ENCODE peak calls at places on chromosomes 6 and 20, in seven cellular contexts. S, Y, K, U, P, W and C are unnamed samples.

GRCh38 chr6:106511274-106512047 is 117.8 kb downstream of the RTN4IP1 start:
- DNase-seq in S (peak), Y (peak), K (peak), U (no peak), P (peak), W (peak), C (peak)

GRCh38 chr6:136873733-136874132 is 48.4 kb upstream of the SLC35D3 start:
- DNase-seq in S (no peak), Y (no peak), K (no peak), U (no peak), P (no peak), W (no peak), C (peak)

GRCh38 chr20:35271073-35271882 is 6.6 kb downstream of the MMP24OS start:
- DNase-seq in S (no peak), Y (no peak), K (no peak), U (no peak), P (no peak), W (no peak), C (no peak)

GRCh38 chr20:50421356-50422340 is 88.5 kb upstream of the PTPN1 start:
- DNase-seq in S (no peak), Y (no peak), K (no peak), U (no peak), P (no peak), W (no peak), C (no peak)

GRCh38 chr6:14458669-14459266 is 341.2 kb downstream of the CD83 start:
- DNase-seq in S (peak), Y (no peak), K (peak), U (no peak), P (no peak), W (no peak), C (peak)

GRCh38 chr20:1945134-1945618 is 48.7 kb downstream of the PDYN start:
- DNase-seq in S (no peak), Y (no peak), K (no peak), U (no peak), P (no peak), W (no peak), C (no peak)

GRCh38 chr20:43863330-43863729 is 51.3 kb upstream of the TOX2 start:
- DNase-seq in S (no peak), Y (no peak), K (no peak), U (no peak), P (no peak), W (no peak), C (no peak)

GRCh38 chr6:51161752-51162151 is 343.1 kb downstream of the TFAP2B start:
- DNase-seq in S (no peak), Y (no peak), K (no peak), U (no peak), P (no peak), W (no peak), C (no peak)

GRCh38 chr6:161359617-161359945 is 85.7 kb upstream of the AGPAT4 start:
- DNase-seq in S (no peak), Y (no peak), K (no peak), U (no peak), P (no peak), W (no peak), C (no peak)

GRCh38 chr6:108806669-108807068 is 41.6 kb upstream of the ARMC2 start:
- DNase-seq in S (no peak), Y (no peak), K (peak), U (no peak), P (no peak), W (no peak), C (no peak)

GRCh38 chr20:51696304-51697118 is 71.7 kb downstream of the ATP9A start:
- DNase-seq in S (no peak), Y (no peak), K (peak), U (no peak), P (no peak), W (no peak), C (peak)

GRCh38 chr6:156058356-156058755 is 602.7 kb upstream of the NOX3 start:
- DNase-seq in S (no peak), Y (no peak), K (no peak), U (no peak), P (no peak), W (no peak), C (no peak)

GRCh38 chr20:11912013-11912663 is 5.6 kb upstream of the BTBD3 start:
- DNase-seq in S (no peak), Y (no peak), K (peak), U (no peak), P (no peak), W (no peak), C (no peak)

GRCh38 chr6:133568970-133569889 is 319.7 kb upstream of the TCF21 start:
- DNase-seq in S (peak), Y (no peak), K (peak), U (no peak), P (no peak), W (peak), C (peak)

GRCh38 chr20:35662541-35662940 is 2.2 kb downstream of the CPNE1 start:
- DNase-seq in S (no peak), Y (peak), K (peak), U (no peak), P (no peak), W (no peak), C (no peak)

GRCh38 chr6:152308306-152308705 is 328.9 kb downstream of the SYNE1 start:
- DNase-seq in S (no peak), Y (no peak), K (no peak), U (no peak), P (no peak), W (no peak), C (no peak)

GRCh38 chr20:32474967-32475819 is 109.9 kb downstream of the NOL4L start:
- DNase-seq in S (peak), Y (peak), K (peak), U (no peak), P (peak), W (no peak), C (peak)

GRCh38 chr6:169162968-169163903 is 90.4 kb downstream of the THBS2 start:
- DNase-seq in S (peak), Y (peak), K (peak), U (no peak), P (no peak), W (no peak), C (peak)

GRCh38 chr20:44388466-44389023 is 33.0 kb downstream of the HNF4A start:
- DNase-seq in S (peak), Y (peak), K (peak), U (peak), P (peak), W (peak), C (peak)